ENCODE peak calls at places on chromosome 6, in five cellular contexts. One of them, this sample, is unnamed.

GRCh38 chr6:121105461-121105860 is 228.8 kb downstream of the TBC1D32 start:
- DNase-seq in fibroblast of lung: no peak
- DNase-seq in astrocyte: no peak
- DNase-seq in tibial nerve: no peak
- DNase-seq in IMR-90: no peak
- DNase-seq in this sample: no peak

GRCh38 chr6:227812-228338 is 64.4 kb upstream of the DUSP22 start:
- DNase-seq in fibroblast of lung: no peak
- DNase-seq in astrocyte: no peak
- DNase-seq in tibial nerve: no peak
- DNase-seq in IMR-90: no peak
- DNase-seq in this sample: no peak

GRCh38 chr6:75210885-75211739 is 5.3 kb upstream of the COL12A1 start:
- DNase-seq in fibroblast of lung: peak; percentile 57
- DNase-seq in astrocyte: peak; percentile 37
- DNase-seq in tibial nerve: no peak
- DNase-seq in IMR-90: peak; percentile 79
- DNase-seq in this sample: no peak

GRCh38 chr6:25056130-25056529 is 120.4 kb upstream of the RIPOR2 start:
- DNase-seq in fibroblast of lung: no peak
- DNase-seq in astrocyte: no peak
- DNase-seq in tibial nerve: no peak
- DNase-seq in IMR-90: no peak
- DNase-seq in this sample: peak; percentile 32

GRCh38 chr6:145042559-145042958 is 692.8 kb downstream of the EPM2A start:
- DNase-seq in fibroblast of lung: no peak
- DNase-seq in astrocyte: no peak
- DNase-seq in tibial nerve: no peak
- DNase-seq in IMR-90: no peak
- DNase-seq in this sample: no peak

GRCh38 chr6:100440935-100441334 is 23.8 kb downstream of the SIM1 start:
- DNase-seq in fibroblast of lung: no peak
- DNase-seq in astrocyte: no peak
- DNase-seq in tibial nerve: no peak
- DNase-seq in IMR-90: no peak
- DNase-seq in this sample: no peak

GRCh38 chr6:30463651-30464618 is 25.4 kb upstream of the HLA-E start:
- DNase-seq in fibroblast of lung: peak; percentile 54
- DNase-seq in astrocyte: peak; percentile 42
- DNase-seq in tibial nerve: no peak
- DNase-seq in IMR-90: peak; percentile 50
- DNase-seq in this sample: peak; percentile 42

GRCh38 chr6:35782424-35782823 is 1.6 kb downstream of the CLPSL1 start:
- DNase-seq in fibroblast of lung: no peak
- DNase-seq in astrocyte: no peak
- DNase-seq in tibial nerve: no peak
- DNase-seq in IMR-90: no peak
- DNase-seq in this sample: no peak

GRCh38 chr6:11744753-11745152 is 33.9 kb downstream of the ADTRP start:
- DNase-seq in fibroblast of lung: peak; percentile 86
- DNase-seq in astrocyte: peak; percentile 87
- DNase-seq in tibial nerve: peak; percentile 62
- DNase-seq in IMR-90: peak; percentile 71
- DNase-seq in this sample: no peak

GRCh38 chr6:28632326-28632851 is 106.7 kb downstream of the GPX5 start:
- DNase-seq in fibroblast of lung: no peak
- DNase-seq in astrocyte: no peak
- DNase-seq in tibial nerve: no peak
- DNase-seq in IMR-90: no peak
- DNase-seq in this sample: no peak

GRCh38 chr6:161639772-161640171 is 365.9 kb upstream of the AGPAT4 start:
- DNase-seq in fibroblast of lung: peak; percentile 24
- DNase-seq in astrocyte: peak; percentile 7
- DNase-seq in tibial nerve: no peak
- DNase-seq in IMR-90: no peak
- DNase-seq in this sample: no peak

GRCh38 chr6:43706788-43707187 is 19.2 kb upstream of the MRPS18A start:
- DNase-seq in fibroblast of lung: peak; percentile 65
- DNase-seq in astrocyte: peak; percentile 55
- DNase-seq in tibial nerve: no peak
- DNase-seq in IMR-90: peak; percentile 38
- DNase-seq in this sample: no peak

GRCh38 chr6:1622220-1622841 is 12.6 kb downstream of the FOXC1 start:
- DNase-seq in fibroblast of lung: no peak
- DNase-seq in astrocyte: no peak
- DNase-seq in tibial nerve: no peak
- DNase-seq in IMR-90: no peak
- DNase-seq in this sample: no peak

GRCh38 chr6:132020138-132020551 is 69.0 kb upstream of the CCN2 start:
- DNase-seq in fibroblast of lung: peak; percentile 15
- DNase-seq in astrocyte: peak; percentile 4
- DNase-seq in tibial nerve: peak; percentile 33
- DNase-seq in IMR-90: peak; percentile 13
- DNase-seq in this sample: no peak

GRCh38 chr6:108947114-108947854 is 99.1 kb downstream of the ARMC2 start:
- DNase-seq in fibroblast of lung: peak; percentile 70
- DNase-seq in astrocyte: peak; percentile 65
- DNase-seq in tibial nerve: no peak
- DNase-seq in IMR-90: peak; percentile 82
- DNase-seq in this sample: no peak

GRCh38 chr6:77015350-77015749 is 447.9 kb downstream of the HTR1B start:
- DNase-seq in fibroblast of lung: peak; percentile 56
- DNase-seq in astrocyte: peak; percentile 39
- DNase-seq in tibial nerve: no peak
- DNase-seq in IMR-90: peak; percentile 72
- DNase-seq in this sample: no peak

GRCh38 chr6:140636698-140637402 is 1262.4 kb upstream of the CITED2 start:
- DNase-seq in fibroblast of lung: peak; percentile 42
- DNase-seq in astrocyte: peak; percentile 26
- DNase-seq in tibial nerve: no peak
- DNase-seq in IMR-90: no peak
- DNase-seq in this sample: no peak

GRCh38 chr6:17278289-17279061 is 2.7 kb upstream of the RBM24 start:
- DNase-seq in fibroblast of lung: peak; percentile 83
- DNase-seq in astrocyte: peak; percentile 74
- DNase-seq in tibial nerve: no peak
- DNase-seq in IMR-90: peak; percentile 64
- DNase-seq in this sample: no peak

GRCh38 chr6:99745651-99746050 is 139.0 kb downstream of the PRDM13 start:
- DNase-seq in fibroblast of lung: peak; percentile 37
- DNase-seq in astrocyte: peak; percentile 18
- DNase-seq in tibial nerve: no peak
- DNase-seq in IMR-90: no peak
- DNase-seq in this sample: no peak

GRCh38 chr6:84785676-84786075 is 21.3 kb upstream of the TBX18 start:
- DNase-seq in fibroblast of lung: no peak
- DNase-seq in astrocyte: no peak
- DNase-seq in tibial nerve: no peak
- DNase-seq in IMR-90: no peak
- DNase-seq in this sample: no peak

GRCh38 chr6:80214436-80215022 is 108.1 kb downstream of the BCKDHB start:
- DNase-seq in fibroblast of lung: peak; percentile 50
- DNase-seq in astrocyte: peak; percentile 31
- DNase-seq in tibial nerve: no peak
- DNase-seq in IMR-90: peak; percentile 70
- DNase-seq in this sample: no peak

GRCh38 chr6:37242429-37243052 is 15.0 kb upstream of the TBC1D22B start:
- DNase-seq in fibroblast of lung: peak; percentile 100
- DNase-seq in astrocyte: peak; percentile 100
- DNase-seq in tibial nerve: no peak
- DNase-seq in IMR-90: peak; percentile 99
- DNase-seq in this sample: no peak

GRCh38 chr6:11146117-11146826 is 34.7 kb upstream of the ERVFRD-1 start:
- DNase-seq in fibroblast of lung: no peak
- DNase-seq in astrocyte: no peak
- DNase-seq in tibial nerve: no peak
- DNase-seq in IMR-90: no peak
- DNase-seq in this sample: no peak

GRCh38 chr6:15501806-15502450 is 160.9 kb downstream of the DTNBP1 start:
- DNase-seq in fibroblast of lung: peak; percentile 84
- DNase-seq in astrocyte: peak; percentile 70
- DNase-seq in tibial nerve: no peak
- DNase-seq in IMR-90: peak; percentile 81
- DNase-seq in this sample: no peak

GRCh38 chr6:11865926-11866325 is 87.3 kb upstream of the ADTRP start:
- DNase-seq in fibroblast of lung: peak; percentile 54
- DNase-seq in astrocyte: peak; percentile 38
- DNase-seq in tibial nerve: no peak
- DNase-seq in IMR-90: peak; percentile 74
- DNase-seq in this sample: no peak

GRCh38 chr6:38933426-38933825 is 115.2 kb upstream of the GLP1R start:
- DNase-seq in fibroblast of lung: no peak
- DNase-seq in astrocyte: no peak
- DNase-seq in tibial nerve: no peak
- DNase-seq in IMR-90: peak; percentile 4
- DNase-seq in this sample: no peak

GRCh38 chr6:30741789-30742315 is 635 bp downstream of the FLOT1 start:
- DNase-seq in fibroblast of lung: no peak
- DNase-seq in astrocyte: no peak
- DNase-seq in tibial nerve: no peak
- DNase-seq in IMR-90: no peak
- DNase-seq in this sample: no peak

GRCh38 chr6:54366647-54367327 is 58.5 kb downstream of the TINAG start:
- DNase-seq in fibroblast of lung: peak; percentile 54
- DNase-seq in astrocyte: peak; percentile 42
- DNase-seq in tibial nerve: no peak
- DNase-seq in IMR-90: peak; percentile 56
- DNase-seq in this sample: no peak

DNA sequence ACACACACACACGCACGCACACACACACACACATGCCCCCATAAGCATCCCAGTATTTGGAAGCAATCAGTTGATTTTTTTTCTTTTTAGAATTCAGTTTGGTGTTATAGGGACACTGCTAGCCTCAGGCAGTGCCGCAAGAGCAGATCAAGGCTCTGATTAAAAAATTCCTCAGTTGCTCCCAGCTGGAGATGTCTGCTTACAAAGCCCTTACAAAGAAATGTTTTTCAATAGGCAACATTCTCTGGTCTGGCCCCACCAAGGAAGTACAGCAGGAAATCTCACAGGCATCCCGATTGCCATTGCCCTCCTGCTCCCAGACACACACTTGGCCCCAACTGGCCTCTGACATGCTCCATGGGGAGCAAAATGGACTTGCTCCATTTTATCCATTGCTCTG is 22.9 kb upstream of the CD83 start:
- DNase-seq in fibroblast of lung: no peak
- DNase-seq in astrocyte: no peak
- DNase-seq in tibial nerve: no peak
- DNase-seq in IMR-90: no peak
- DNase-seq in this sample: no peak
- H3K27ac ChIP-seq in fibroblast of lung: no peak overlapping the region
- H3K27ac ChIP-seq in astrocyte: no peak overlapping the region
- H3K27ac ChIP-seq in tibial nerve: peak overlapping the region; percentile 79
- H3K27ac ChIP-seq in IMR-90: no peak overlapping the region
- H3K27ac ChIP-seq in this sample: no peak overlapping the region

GRCh38 chr6:31946370-31946885 is 533 bp downstream of the CFB start:
- DNase-seq in fibroblast of lung: no peak
- DNase-seq in astrocyte: no peak
- DNase-seq in tibial nerve: no peak
- DNase-seq in IMR-90: no peak
- DNase-seq in this sample: no peak

GRCh38 chr6:31945154-31945506 is 765 bp upstream of the CFB start:
- DNase-seq in fibroblast of lung: no peak
- DNase-seq in astrocyte: no peak
- DNase-seq in tibial nerve: no peak
- DNase-seq in IMR-90: no peak
- DNase-seq in this sample: no peak

GRCh38 chr6:31943742-31944141 is 2.2 kb upstream of the CFB start:
- DNase-seq in fibroblast of lung: no peak
- DNase-seq in astrocyte: no peak
- DNase-seq in tibial nerve: no peak
- DNase-seq in IMR-90: no peak
- DNase-seq in this sample: no peak

GRCh38 chr6:31947070-31947675 is 1.3 kb downstream of the CFB start:
- DNase-seq in fibroblast of lung: no peak
- DNase-seq in astrocyte: no peak
- DNase-seq in tibial nerve: no peak
- DNase-seq in IMR-90: no peak
- DNase-seq in this sample: no peak

DNA sequence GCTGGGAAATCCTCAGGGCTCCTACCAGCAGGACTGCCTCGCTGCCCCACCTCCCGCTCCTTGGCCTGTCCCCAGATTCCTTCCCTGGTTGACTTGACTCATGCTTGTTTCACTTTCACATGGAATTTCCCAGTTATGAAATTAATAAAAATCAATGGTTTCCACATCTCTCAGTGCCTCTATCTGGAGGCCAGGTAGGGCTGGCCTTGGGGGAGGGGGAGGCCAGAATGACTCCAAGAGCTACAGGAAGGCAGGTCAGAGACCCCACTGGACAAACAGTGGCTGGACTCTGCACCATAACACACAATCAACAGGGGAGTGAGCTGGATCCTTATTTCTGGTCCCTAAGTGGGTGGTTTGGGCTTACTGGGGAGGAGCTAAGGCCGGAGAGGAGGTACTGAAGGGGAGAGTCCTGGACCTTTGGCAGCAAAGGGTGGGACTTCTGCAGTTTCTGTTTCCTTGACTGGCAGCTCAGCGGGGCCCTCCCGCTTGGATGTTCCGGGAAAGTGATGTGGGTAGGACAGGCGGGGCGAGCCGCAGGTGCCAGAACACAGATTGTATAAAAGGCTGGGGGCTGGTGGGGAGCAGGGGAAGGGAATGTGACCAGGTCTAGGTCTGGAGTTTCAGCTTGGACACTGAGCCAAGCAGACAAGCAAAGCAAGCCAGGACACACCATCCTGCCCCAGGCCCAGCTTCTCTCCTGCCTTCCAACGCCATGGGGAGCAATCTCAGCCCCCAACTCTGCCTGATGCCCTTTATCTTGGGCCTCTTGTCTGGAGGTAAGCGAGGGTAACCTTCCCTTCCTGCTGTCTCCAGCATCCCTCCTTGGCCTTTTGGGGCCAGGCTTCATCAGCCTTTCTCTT is at the start of gene CFB:
- DNase-seq in fibroblast of lung: peak; percentile 80
- DNase-seq in astrocyte: peak; percentile 71
- DNase-seq in tibial nerve: peak; percentile 75
- DNase-seq in IMR-90: peak; percentile 86
- DNase-seq in this sample: no peak
- H3K27ac ChIP-seq in fibroblast of lung: peak within 1 kb of the TSS; percentile 80
- H3K27ac ChIP-seq in astrocyte: peak within 1 kb of the TSS; percentile 37
- H3K27ac ChIP-seq in tibial nerve: peak within 1 kb of the TSS; percentile 89
- H3K27ac ChIP-seq in IMR-90: peak within 1 kb of the TSS; percentile 64
- H3K27ac ChIP-seq in this sample: no peak within 1 kb of the TSS

GRCh38 chr6:49856282-49856681 is 10.1 kb downstream of the CRISP1 start:
- DNase-seq in fibroblast of lung: no peak
- DNase-seq in astrocyte: no peak
- DNase-seq in tibial nerve: no peak
- DNase-seq in IMR-90: no peak
- DNase-seq in this sample: no peak
- H3K27ac ChIP-seq in fibroblast of lung: no peak overlapping the region
- H3K27ac ChIP-seq in astrocyte: no peak overlapping the region
- H3K27ac ChIP-seq in tibial nerve: no peak overlapping the region
- H3K27ac ChIP-seq in IMR-90: no peak overlapping the region
- H3K27ac ChIP-seq in this sample: no peak overlapping the region

GRCh38 chr6:22380236-22380635 is 83.4 kb upstream of the PRL start:
- DNase-seq in fibroblast of lung: no peak
- DNase-seq in astrocyte: no peak
- DNase-seq in tibial nerve: no peak
- DNase-seq in IMR-90: no peak
- DNase-seq in this sample: no peak

GRCh38 chr6:22381810-22382512 is 85.1 kb upstream of the PRL start:
- DNase-seq in fibroblast of lung: no peak
- DNase-seq in astrocyte: no peak
- DNase-seq in tibial nerve: no peak
- DNase-seq in IMR-90: no peak
- DNase-seq in this sample: no peak

GRCh38 chr6:22383016-22383415 is 86.2 kb upstream of the PRL start:
- DNase-seq in fibroblast of lung: peak; percentile 57
- DNase-seq in astrocyte: peak; percentile 38
- DNase-seq in tibial nerve: no peak
- DNase-seq in IMR-90: no peak
- DNase-seq in this sample: no peak
- H3K27ac ChIP-seq in fibroblast of lung: no peak overlapping the region
- H3K27ac ChIP-seq in astrocyte: no peak overlapping the region
- H3K27ac ChIP-seq in tibial nerve: no peak overlapping the region
- H3K27ac ChIP-seq in IMR-90: no peak overlapping the region
- H3K27ac ChIP-seq in this sample: no peak overlapping the region